ENCODE peak calls at places on chromosomes 5 and 9, in ten cellular contexts. C is activated T-cell treated with anti-CD3 and anti-CD28 coated beads for 4 hours; R is D341Med; Y is upper lobe of right lung; J is NCI-H774; H is glomerular endothelial cell; Z is activated CD4-positive, alpha-beta T cell treated with anti-CD3 and anti-CD28 coated beads for 36 hours; Q is frontal cortex; S is stimulated activated CD4-positive, alpha-beta T cell treated with anti-CD3 and anti-CD28 coated beads, Interleukin-15, amount 100 ng/mL, for 1 hour; P is CD4-positive, CD25-positive, alpha-beta regulatory T cell. O is an unnamed sample.

GRCh38 chr9:14908221-14909206 is 1.7 kb downstream of the FREM1 start:
- DNase-seq in R (no peak), Z (no peak), Q (no peak), J (peak; percentile 15), H (no peak), Y (no peak), C (no peak), P (no peak), S (no peak), O (no peak)

GRCh38 chr5:174119386-174119785 is 73.9 kb downstream of the NSG2 start:
- DNase-seq in Z (no peak), J (no peak), C (no peak), S (no peak), Q (peak; percentile 32), P (no peak), H (no peak), Y (no peak), R (no peak), O (peak; percentile 8)

GRCh38 chr9:96587295-96587694 is 32.3 kb downstream of the CDC14B start:
- DNase-seq in R (no peak), Y (no peak), P (no peak), Q (no peak), J (no peak), Z (no peak), C (no peak), H (no peak), S (no peak), O (no peak)

GRCh38 chr5:32475338-32476097 is 31.0 kb upstream of the ZFR start:
- DNase-seq in S (no peak), Y (no peak), Q (no peak), J (no peak), Z (no peak), H (no peak), R (no peak), C (no peak), P (no peak), O (no peak)

GRCh38 chr5:35081134-35081533 is 33.4 kb upstream of the AGXT2 start:
- DNase-seq in R (no peak), Z (no peak), C (no peak), J (no peak), S (no peak), P (no peak), H (no peak), Q (no peak), Y (no peak), O (no peak)

GRCh38 chr5:67720162-67720772 is 495.3 kb upstream of the PIK3R1 start:
- DNase-seq in R (no peak), S (no peak), P (no peak), H (no peak), C (no peak), Y (no peak), J (no peak), Q (no peak), Z (no peak), O (no peak)

GRCh38 chr9:123556464-123557435 is 200.8 kb downstream of the CRB2 start:
- DNase-seq in Q (no peak), Y (no peak), H (no peak), R (no peak), J (no peak), P (no peak), Z (no peak), C (no peak), S (no peak), O (no peak)

GRCh38 chr9:115157245-115157674 is 39.3 kb upstream of the TNC start:
- DNase-seq in Z (no peak), Q (no peak), R (no peak), Y (no peak), C (no peak), S (no peak), J (no peak), P (no peak), H (no peak), O (no peak)

GRCh38 chr5:171975262-171975876 is 31.1 kb downstream of the FBXW11 start:
- DNase-seq in H (no peak), P (no peak), Q (no peak), R (no peak), Z (no peak), S (no peak), Y (no peak), C (no peak), J (no peak), O (no peak)

GRCh38 chr9:132228062-132228461 is 66.2 kb downstream of the NTNG2 start:
- DNase-seq in S (no peak), C (no peak), P (no peak), R (no peak), Y (no peak), Q (no peak), Z (no peak), J (no peak), H (no peak), O (no peak)

GRCh38 chr9:125655691-125656410 is 51.2 kb downstream of the MAPKAP1 start:
- DNase-seq in C (no peak), R (no peak), Y (no peak), H (no peak), J (peak; percentile 30), S (no peak), Q (no peak), P (no peak), Z (no peak), O (no peak)

GRCh38 chr5:72647806-72648205 is 140.6 kb upstream of the ZNF366 start:
- DNase-seq in Y (no peak), J (no peak), Q (no peak), P (no peak), S (no peak), C (no peak), Z (no peak), R (no peak), H (no peak), O (no peak)

GRCh38 chr9:126635661-126636439 is 22.1 kb downstream of the LMX1B start:
- DNase-seq in H (no peak), Y (no peak), Z (no peak), R (no peak), P (no peak), Q (no peak), J (no peak), C (no peak), S (no peak), O (no peak)

GRCh38 chr9:110125207-110125751 is 82.7 kb downstream of the C9orf152 start:
- DNase-seq in R (no peak), Q (peak; percentile 44), Z (no peak), C (no peak), P (no peak), S (no peak), H (no peak), J (no peak), Y (peak; percentile 84), O (no peak)

GRCh38 chr5:145324101-145324500 is 511.0 kb downstream of the PRELID2 start:
- DNase-seq in H (no peak), Y (no peak), Z (no peak), C (no peak), R (no peak), Q (no peak), J (no peak), P (no peak), S (no peak), O (no peak)

GRCh38 chr9:121992571-121993212 is 100.4 kb downstream of the TTLL11 start:
- DNase-seq in Y (no peak), Q (peak; percentile 65), C (peak; percentile 11), H (peak; percentile 64), Z (peak; percentile 62), S (peak; percentile 6), J (peak; percentile 69), R (peak; percentile 81), P (peak; percentile 34), O (peak; percentile 58)